ENCODE peak calls at places on chromosome 4, in eight cellular contexts. T is heart left ventricle, F is neural progenitor cell, K is coronary artery, J is mammary epithelial cell, Z is adrenal gland, S is heart right ventricle, N is tibial nerve. M is an unnamed sample.

GRCh38 chr4:1249731-1250526 is 999 bp upstream of the CTBP1 start:
- DNase-seq in T (no peak), F (no peak), K (peak), J (peak), Z (peak), S (peak), N (no peak), M (no peak)

GRCh38 chr4:40924096-40924792 is 174.5 kb downstream of the NSUN7 start:
- DNase-seq in T (peak), F (peak), K (no peak), J (no peak), Z (peak), S (peak), N (peak), M (peak)

GRCh38 chr4:130563185-130563890 is 1467.4 kb downstream of the C4orf33 start:
- DNase-seq in T (peak), F (peak), K (no peak), J (peak), Z (peak), S (no peak), N (peak), M (no peak)

GRCh38 chr4:126705271-126705670 is 927.5 kb upstream of the INTU start:
- DNase-seq in T (no peak), F (no peak), K (no peak), J (no peak), Z (no peak), S (no peak), N (no peak), M (no peak)

GRCh38 chr4:7348946-7349900 is 85.5 kb downstream of the PSAPL1 start:
- DNase-seq in T (no peak), F (no peak), K (no peak), J (no peak), Z (no peak), S (no peak), N (no peak), M (no peak)

GRCh38 chr4:74449571-74450297 is 4.8 kb downstream of the AREG start:
- DNase-seq in T (no peak), F (no peak), K (no peak), J (peak), Z (no peak), S (no peak), N (no peak), M (no peak)

GRCh38 chr4:76547167-76547760 is 112.2 kb downstream of the SHROOM3 start:
- DNase-seq in T (no peak), F (peak), K (no peak), J (no peak), Z (no peak), S (no peak), N (no peak), M (no peak)

GRCh38 chr4:36065274-36065871 is 178.9 kb downstream of the ARAP2 start:
- DNase-seq in T (no peak), F (no peak), K (no peak), J (no peak), Z (no peak), S (no peak), N (no peak), M (no peak)

GRCh38 chr4:83387922-83388676 is 53.5 kb upstream of the HPSE start:
- DNase-seq in T (no peak), F (no peak), K (no peak), J (no peak), Z (peak), S (no peak), N (no peak), M (no peak)

GRCh38 chr4:8846046-8846720 is 25.5 kb downstream of the HMX1 start:
- DNase-seq in T (no peak), F (no peak), K (peak), J (no peak), Z (no peak), S (no peak), N (no peak), M (no peak)

GRCh38 chr4:8840816-8841455 is 30.7 kb downstream of the HMX1 start:
- DNase-seq in T (no peak), F (no peak), K (peak), J (no peak), Z (no peak), S (no peak), N (peak), M (no peak)

GRCh38 chr4:184514121-184514988 is 40.0 kb upstream of the IRF2 start:
- DNase-seq in T (peak), F (peak), K (no peak), J (peak), Z (peak), S (peak), N (no peak), M (no peak)

GRCh38 chr4:28462766-28463165 is 1602.1 kb downstream of the STIM2 start:
- DNase-seq in T (no peak), F (peak), K (no peak), J (no peak), Z (no peak), S (no peak), N (no peak), M (no peak)

GRCh38 chr4:6319530-6320150 is 50.0 kb downstream of the WFS1 start:
- DNase-seq in T (no peak), F (no peak), K (no peak), J (no peak), Z (no peak), S (no peak), N (no peak), M (no peak)

GRCh38 chr4:77818077-77818666 is 996 bp downstream of the CNOT6L start:
- DNase-seq in T (peak), F (peak), K (peak), J (peak), Z (peak), S (peak), N (peak), M (peak)
- TF ChIP-seq CTCF in T (peak), F (peak), K (peak), J (peak), Z (peak), S (peak), N (peak), M (peak)

GRCh38 chr4:165439981-165440380 is 61.2 kb downstream of the CPE start:
- DNase-seq in T (no peak), F (no peak), K (no peak), J (no peak), Z (no peak), S (no peak), N (no peak), M (no peak)
- TF ChIP-seq CTCF in T (no peak), F (no peak), K (no peak), J (no peak), Z (no peak), S (no peak), N (no peak), M (no peak)

DNA sequence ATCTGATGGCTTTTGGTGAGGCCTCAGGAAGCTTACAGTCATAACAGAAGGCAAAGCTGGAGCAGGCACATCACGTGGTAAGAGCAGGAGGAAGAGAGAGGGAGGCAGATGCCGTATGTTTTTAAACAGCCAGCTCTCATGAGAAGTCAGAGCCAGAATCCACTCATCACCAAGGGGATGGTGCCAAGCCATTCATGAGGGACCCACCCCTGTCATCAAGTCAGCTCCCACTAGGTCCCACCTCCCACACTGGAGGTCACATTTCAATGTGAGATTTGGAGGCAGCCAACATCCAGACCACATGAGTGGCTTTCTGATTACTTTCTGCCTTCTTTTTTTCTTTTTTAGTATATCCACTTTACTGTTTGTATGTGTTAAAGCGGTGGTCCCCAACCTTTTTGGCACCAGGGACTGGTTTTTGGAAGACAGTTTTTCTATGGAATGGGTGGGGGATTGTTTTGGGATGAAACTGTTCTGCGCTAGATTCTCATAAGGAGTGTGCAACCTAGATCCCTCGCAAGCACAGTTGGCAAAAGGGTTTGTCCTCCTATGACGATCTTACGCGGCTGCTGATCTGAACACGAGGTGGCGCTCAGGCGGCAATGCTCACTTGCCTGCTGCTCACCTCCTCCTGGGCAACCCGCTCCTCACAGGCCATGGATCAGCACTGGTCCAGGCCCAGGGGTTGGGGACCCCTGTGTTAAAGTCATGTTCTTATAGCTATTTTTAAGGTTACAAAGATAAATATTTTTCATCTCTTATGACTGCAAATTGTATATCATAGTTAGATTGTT is 61.7 kb downstream of the SLIT2 start:
- DNase-seq in T (no peak), F (peak), K (no peak), J (no peak), Z (peak), S (no peak), N (no peak), M (no peak)
- TF ChIP-seq CTCF in T (no peak), F (peak), K (no peak), J (no peak), Z (no peak), S (no peak), N (peak), M (peak)

GRCh38 chr4:25842229-25842840 is 20.5 kb downstream of the SEL1L3 start:
- DNase-seq in T (no peak), F (peak), K (peak), J (no peak), Z (no peak), S (no peak), N (no peak), M (no peak)
- TF ChIP-seq CTCF in T (no peak), F (peak), K (no peak), J (no peak), Z (no peak), S (no peak), N (no peak), M (no peak)

DNA sequence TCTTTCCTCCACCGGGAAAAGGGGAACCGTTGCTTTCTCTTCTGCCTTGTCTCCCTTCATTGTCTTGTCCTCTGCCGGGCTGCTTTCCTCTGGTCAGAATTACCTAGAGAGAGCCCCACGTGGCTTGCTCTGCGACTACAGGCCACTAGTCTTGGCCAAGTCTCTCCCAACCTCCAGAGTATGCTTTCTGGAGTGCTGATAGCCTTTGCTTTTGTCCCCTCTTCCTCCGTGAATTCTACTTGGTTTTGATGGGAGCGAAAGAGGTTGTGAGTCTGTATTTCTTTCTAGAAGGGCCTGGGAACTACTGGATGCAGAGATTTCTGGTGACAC is 5.3 kb upstream of the POU4F2 start:
- DNase-seq in T (no peak), F (no peak), K (no peak), J (no peak), Z (no peak), S (no peak), N (no peak), M (no peak)
- TF ChIP-seq CTCF in T (no peak), F (no peak), K (no peak), J (no peak), Z (no peak), S (no peak), N (no peak), M (no peak)

GRCh38 chr4:156557962-156558361 is 413.6 kb downstream of the PDGFC start:
- DNase-seq in T (no peak), F (no peak), K (no peak), J (no peak), Z (no peak), S (no peak), N (no peak), M (no peak)
- TF ChIP-seq CTCF in T (no peak), F (no peak), K (no peak), J (no peak), Z (no peak), S (no peak), N (no peak), M (no peak)

GRCh38 chr4:154807042-154807630 is 26.1 kb downstream of the RBM46 start:
- DNase-seq in T (no peak), F (peak), K (no peak), J (peak), Z (no peak), S (no peak), N (no peak), M (peak)
- TF ChIP-seq CTCF in T (peak), F (peak), K (peak), J (peak), Z (peak), S (peak), N (peak), M (peak)

GRCh38 chr4:3177905-3178304 is 71.1 kb upstream of the MSANTD1 start:
- DNase-seq in T (no peak), F (no peak), K (no peak), J (no peak), Z (no peak), S (no peak), N (no peak), M (no peak)

GRCh38 chr4:3179126-3179706 is 69.7 kb upstream of the MSANTD1 start:
- DNase-seq in T (no peak), F (no peak), K (no peak), J (no peak), Z (no peak), S (no peak), N (no peak), M (no peak)

GRCh38 chr4:3174371-3175338 is 74.3 kb upstream of the MSANTD1 start:
- DNase-seq in T (no peak), F (no peak), K (no peak), J (no peak), Z (no peak), S (no peak), N (no peak), M (no peak)

GRCh38 chr4:3176625-3177229 is 72.2 kb upstream of the MSANTD1 start:
- DNase-seq in T (no peak), F (no peak), K (no peak), J (no peak), Z (no peak), S (no peak), N (no peak), M (no peak)

DNA sequence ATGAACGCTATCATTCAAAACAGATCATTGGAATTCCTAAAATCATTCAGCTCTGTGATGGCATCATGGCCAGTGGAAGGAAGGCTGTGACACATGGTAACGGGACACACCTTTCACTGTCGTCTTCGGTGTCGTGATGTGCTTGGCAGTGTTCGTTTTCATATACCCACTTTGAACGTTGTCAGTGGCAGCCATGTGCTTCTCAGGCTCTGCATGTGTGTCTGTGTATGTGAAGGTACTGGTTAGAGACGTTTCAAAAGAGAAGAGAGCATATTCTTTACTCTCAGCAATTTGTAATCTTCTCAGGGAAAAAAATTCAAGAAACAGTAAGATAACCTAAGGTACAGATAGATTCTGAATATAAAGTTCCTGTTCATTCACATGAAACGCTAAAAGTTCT is 70.6 kb upstream of the MSANTD1 start:
- DNase-seq in T (no peak), F (no peak), K (no peak), J (no peak), Z (no peak), S (no peak), N (no peak), M (no peak)
- TF ChIP-seq CTCF in T (no peak), F (no peak), K (no peak), J (no peak), Z (no peak), S (no peak), N (no peak), M (no peak)

GRCh38 chr4:165947019-165947418 is 74.0 kb downstream of the TLL1 start:
- DNase-seq in T (no peak), F (peak), K (no peak), J (no peak), Z (no peak), S (no peak), N (no peak), M (no peak)
- TF ChIP-seq CTCF in T (no peak), F (no peak), K (no peak), J (no peak), Z (no peak), S (no peak), N (no peak), M (no peak)

M was measured in Panc1.